ENCODE peak calls at places on chromosomes 5 and 9, in ten cellular contexts. V is left lung, U is neural progenitor cell, G is astrocyte, P is IMR-90, B is kidney epithelial cell, J is fibroblast of lung, O is hepatocyte, T is natural killer cell, L is adrenal gland. N is an unnamed sample.

GRCh38 chr5:168649306-168649705 is 70.1 kb upstream of the PANK3 start:
- DNase-seq in U (no peak), T (no peak), J (no peak), O (no peak), B (no peak), P (no peak), G (no peak), L (no peak), V (no peak), N (no peak)

GRCh38 chr9:132631280-132631679 is 38.5 kb downstream of the DDX31 start:
- DNase-seq in L (no peak), T (no peak), J (peak; percentile 48), U (no peak), V (no peak), P (peak; percentile 87), B (peak; percentile 65), O (no peak), G (peak; percentile 77), N (no peak)

GRCh38 chr9:76576344-76576743 is 117.4 kb downstream of the GCNT1 start:
- DNase-seq in P (peak; percentile 66), O (peak; percentile 67), V (no peak), T (peak; percentile 76), J (peak; percentile 70), U (no peak), G (peak; percentile 98), L (no peak), B (peak; percentile 83), N (peak; percentile 3)

GRCh38 chr5:153352685-153353219 is 137.7 kb upstream of the GRIA1 start:
- DNase-seq in B (no peak), V (no peak), T (no peak), J (no peak), O (no peak), P (no peak), L (no peak), U (no peak), G (peak; percentile 40), N (peak; percentile 12)

GRCh38 chr9:89779816-89780215 is 175.0 kb downstream of the GADD45G start:
- DNase-seq in P (no peak), V (no peak), J (no peak), L (no peak), O (no peak), B (no peak), G (no peak), T (no peak), U (no peak), N (no peak)

GRCh38 chr5:179316961-179317360 is 28.3 kb downstream of the ADAMTS2 start:
- DNase-seq in J (no peak), O (no peak), G (no peak), B (no peak), V (no peak), U (no peak), L (no peak), T (no peak), P (no peak), N (no peak)

GRCh38 chr5:133316346-133317343 is 264.8 kb downstream of the HSPA4 start:
- DNase-seq in G (no peak), T (no peak), O (peak; percentile 34), L (no peak), V (no peak), U (peak; percentile 70), J (no peak), P (no peak), B (no peak), N (peak; percentile 27)

GRCh38 chr5:141875795-141876627 is 2.2 kb downstream of the PCDH1 start:
- DNase-seq in T (peak; percentile 46), U (peak; percentile 88), J (no peak), V (peak; percentile 87), P (no peak), B (no peak), L (no peak), G (no peak), O (peak; percentile 77), N (peak; percentile 75)

GRCh38 chr5:139689631-139690384 is 41.7 kb downstream of the CXXC5 start:
- DNase-seq in T (no peak), V (no peak), P (no peak), L (peak; percentile 29), B (no peak), O (peak; percentile 66), G (no peak), U (no peak), J (peak; percentile 58), N (peak; percentile 52)
- TF ChIP-seq CTCF in T (peak; percentile 68), V (peak; percentile 61), P (peak; percentile 58), L (peak; percentile 48), B (peak; percentile 30), O (peak; percentile 62), G (peak; percentile 29), U (no peak), J (peak; percentile 49), N (peak; percentile 52)

DNA sequence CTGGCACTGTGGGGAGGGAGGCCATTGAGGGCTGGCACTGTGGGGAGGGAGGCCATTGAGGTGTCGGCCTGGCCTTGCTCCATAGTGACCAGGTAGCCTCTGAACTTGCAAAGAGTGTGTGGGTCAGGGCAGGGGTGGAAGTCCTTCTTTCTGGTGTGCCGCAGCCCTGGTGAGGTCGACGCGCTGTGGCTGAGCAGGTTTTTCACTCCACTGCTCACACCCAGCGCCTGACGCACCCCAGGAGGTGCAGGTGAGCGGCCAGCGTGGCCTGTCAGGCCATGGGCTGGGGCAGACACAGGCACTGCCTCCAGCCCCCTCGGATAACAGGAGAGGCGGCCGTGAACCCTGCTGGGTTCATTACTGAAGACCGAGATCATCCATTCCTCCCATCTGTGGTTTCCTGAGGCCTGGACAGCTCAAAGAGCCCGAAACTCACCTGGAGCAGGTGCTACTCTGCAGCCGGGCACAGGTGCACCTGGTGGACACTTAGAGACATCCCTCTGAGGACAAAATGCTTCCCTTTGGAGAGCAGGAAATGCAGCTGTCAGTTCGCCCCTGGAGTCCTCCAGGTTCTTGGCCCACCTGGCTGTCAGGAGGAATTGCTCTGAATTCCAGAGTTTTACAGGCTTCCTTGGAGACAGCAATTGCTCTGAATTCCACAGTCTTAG is 32.4 kb downstream of the LHX3 start:
- DNase-seq in P (no peak), U (no peak), T (no peak), V (peak; percentile 48), J (no peak), L (no peak), O (no peak), G (no peak), B (no peak), N (no peak)
- TF ChIP-seq CTCF in P (no peak), U (no peak), T (no peak), V (no peak), J (no peak), L (no peak), O (no peak), G (no peak), B (no peak), N (no peak)

GRCh38 chr5:38483788-38484398 is 72.6 kb downstream of the LIFR start:
- DNase-seq in T (no peak), U (no peak), L (no peak), V (no peak), J (no peak), G (no peak), B (no peak), P (no peak), O (no peak), N (no peak)
- TF ChIP-seq CTCF in T (no peak), U (peak; percentile 19), L (no peak), V (no peak), J (no peak), G (no peak), B (peak; percentile 2), P (no peak), O (no peak), N (no peak)

GRCh38 chr5:27682600-27682999 is 644.2 kb upstream of the CDH9 start:
- DNase-seq in J (no peak), V (no peak), P (no peak), L (no peak), G (no peak), B (no peak), U (peak; percentile 31), O (peak; percentile 5), T (no peak), N (peak; percentile 0)
- TF ChIP-seq CTCF in J (no peak), V (no peak), P (no peak), L (no peak), G (no peak), B (peak; percentile 14), U (peak; percentile 45), O (no peak), T (no peak), N (no peak)

N was measured in Calu3.